ENCODE peak calls at places on chromosome 12, in seven cellular contexts. One of them, this sample, is unnamed.

GRCh38 chr12:104999347-104999685 is 13.2 kb downstream of the NOPCHAP1 start:
- DNase-seq in kidney epithelial cell: no peak
- DNase-seq in MCF 10A: no peak
- DNase-seq in lower leg skin: no peak
- DNase-seq in dorsolateral prefrontal cortex: no peak
- DNase-seq in GM13976: no peak
- DNase-seq in nephron progenitor cell: no peak
- DNase-seq in this sample: no peak

GRCh38 chr12:124713436-124714082 is 146.1 kb upstream of the NCOR2 start:
- DNase-seq in MCF 10A: no peak
- DNase-seq in GM13976: peak; percentile 79
- DNase-seq in lower leg skin: no peak
- DNase-seq in kidney epithelial cell: peak; percentile 73
- DNase-seq in dorsolateral prefrontal cortex: no peak
- DNase-seq in nephron progenitor cell: no peak
- DNase-seq in this sample: no peak

GRCh38 chr12:48104531-48104930 is 1.3 kb downstream of the SENP1 start:
- DNase-seq in kidney epithelial cell: no peak
- DNase-seq in nephron progenitor cell: no peak
- DNase-seq in MCF 10A: no peak
- DNase-seq in GM13976: no peak
- DNase-seq in lower leg skin: no peak
- DNase-seq in dorsolateral prefrontal cortex: no peak
- DNase-seq in this sample: no peak

GRCh38 chr12:13784504-13784903 is 196.9 kb downstream of the GRIN2B start:
- DNase-seq in lower leg skin: no peak
- DNase-seq in nephron progenitor cell: no peak
- DNase-seq in dorsolateral prefrontal cortex: no peak
- DNase-seq in kidney epithelial cell: no peak
- DNase-seq in GM13976: no peak
- DNase-seq in MCF 10A: no peak
- DNase-seq in this sample: no peak

GRCh38 chr12:94143444-94143843 is 4.9 kb upstream of the PLXNC1 start:
- DNase-seq in kidney epithelial cell: no peak
- DNase-seq in nephron progenitor cell: no peak
- DNase-seq in lower leg skin: no peak
- DNase-seq in dorsolateral prefrontal cortex: no peak
- DNase-seq in GM13976: no peak
- DNase-seq in MCF 10A: no peak
- DNase-seq in this sample: no peak

GRCh38 chr12:130335517-130336392 is 1.9 kb upstream of the PIWIL1 start:
- DNase-seq in kidney epithelial cell: no peak
- DNase-seq in nephron progenitor cell: peak; percentile 57
- DNase-seq in lower leg skin: no peak
- DNase-seq in GM13976: peak; percentile 65
- DNase-seq in dorsolateral prefrontal cortex: no peak
- DNase-seq in MCF 10A: peak; percentile 60
- DNase-seq in this sample: peak; percentile 29

GRCh38 chr12:12088761-12089160 is 18.0 kb downstream of the BCL2L14 start:
- DNase-seq in kidney epithelial cell: no peak
- DNase-seq in nephron progenitor cell: no peak
- DNase-seq in MCF 10A: no peak
- DNase-seq in dorsolateral prefrontal cortex: no peak
- DNase-seq in GM13976: no peak
- DNase-seq in lower leg skin: no peak
- DNase-seq in this sample: no peak

GRCh38 chr12:12008232-12008850 is 62.4 kb upstream of the BCL2L14 start:
- DNase-seq in GM13976: no peak
- DNase-seq in MCF 10A: no peak
- DNase-seq in lower leg skin: no peak
- DNase-seq in dorsolateral prefrontal cortex: no peak
- DNase-seq in nephron progenitor cell: no peak
- DNase-seq in kidney epithelial cell: no peak
- DNase-seq in this sample: no peak

GRCh38 chr12:96988919-96989318 is 81.9 kb downstream of the NEDD1 start:
- DNase-seq in dorsolateral prefrontal cortex: no peak
- DNase-seq in lower leg skin: no peak
- DNase-seq in GM13976: no peak
- DNase-seq in kidney epithelial cell: no peak
- DNase-seq in MCF 10A: no peak
- DNase-seq in nephron progenitor cell: no peak
- DNase-seq in this sample: no peak

GRCh38 chr12:84270470-84271140 is 642.0 kb downstream of the SLC6A15 start:
- DNase-seq in kidney epithelial cell: no peak
- DNase-seq in dorsolateral prefrontal cortex: no peak
- DNase-seq in nephron progenitor cell: no peak
- DNase-seq in MCF 10A: peak; percentile 6
- DNase-seq in GM13976: no peak
- DNase-seq in lower leg skin: no peak
- DNase-seq in this sample: no peak

GRCh38 chr12:94722664-94723063 is 72.3 kb upstream of the TMCC3 start:
- DNase-seq in nephron progenitor cell: no peak
- DNase-seq in lower leg skin: no peak
- DNase-seq in MCF 10A: no peak
- DNase-seq in dorsolateral prefrontal cortex: no peak
- DNase-seq in kidney epithelial cell: no peak
- DNase-seq in GM13976: no peak
- DNase-seq in this sample: no peak

GRCh38 chr12:50839032-50839431 is 3.7 kb upstream of the TMPRSS12 start:
- DNase-seq in kidney epithelial cell: no peak
- DNase-seq in MCF 10A: no peak
- DNase-seq in GM13976: no peak
- DNase-seq in lower leg skin: no peak
- DNase-seq in nephron progenitor cell: no peak
- DNase-seq in dorsolateral prefrontal cortex: no peak
- DNase-seq in this sample: no peak

GRCh38 chr12:52199294-52199920 is 7.6 kb upstream of the KRT80 start:
- DNase-seq in MCF 10A: no peak
- DNase-seq in GM13976: no peak
- DNase-seq in kidney epithelial cell: no peak
- DNase-seq in lower leg skin: no peak
- DNase-seq in nephron progenitor cell: no peak
- DNase-seq in dorsolateral prefrontal cortex: no peak
- DNase-seq in this sample: no peak

GRCh38 chr12:101634724-101635123 is 40.0 kb downstream of the MYBPC1 start:
- DNase-seq in GM13976: peak; percentile 64
- DNase-seq in kidney epithelial cell: no peak
- DNase-seq in nephron progenitor cell: no peak
- DNase-seq in dorsolateral prefrontal cortex: no peak
- DNase-seq in lower leg skin: no peak
- DNase-seq in MCF 10A: no peak
- DNase-seq in this sample: no peak

GRCh38 chr12:90398437-90398836 is 556.5 kb downstream of the CCER1 start:
- DNase-seq in GM13976: no peak
- DNase-seq in dorsolateral prefrontal cortex: no peak
- DNase-seq in kidney epithelial cell: no peak
- DNase-seq in MCF 10A: no peak
- DNase-seq in nephron progenitor cell: no peak
- DNase-seq in lower leg skin: no peak
- DNase-seq in this sample: no peak

GRCh38 chr12:33813536-33813935 is 208.8 kb upstream of the ALG10 start:
- DNase-seq in nephron progenitor cell: no peak
- DNase-seq in dorsolateral prefrontal cortex: no peak
- DNase-seq in kidney epithelial cell: no peak
- DNase-seq in lower leg skin: no peak
- DNase-seq in GM13976: no peak
- DNase-seq in MCF 10A: no peak
- DNase-seq in this sample: no peak

GRCh38 chr12:88993655-88994054 is 358.6 kb downstream of the DUSP6 start:
- DNase-seq in MCF 10A: peak; percentile 62
- DNase-seq in GM13976: peak; percentile 3
- DNase-seq in kidney epithelial cell: peak; percentile 16
- DNase-seq in lower leg skin: no peak
- DNase-seq in dorsolateral prefrontal cortex: no peak
- DNase-seq in nephron progenitor cell: no peak
- DNase-seq in this sample: no peak

GRCh38 chr12:113186033-113186365 is 478 bp downstream of the RITA1 start:
- DNase-seq in lower leg skin: no peak
- DNase-seq in GM13976: no peak
- DNase-seq in kidney epithelial cell: no peak
- DNase-seq in MCF 10A: no peak
- DNase-seq in nephron progenitor cell: no peak
- DNase-seq in dorsolateral prefrontal cortex: no peak
- DNase-seq in this sample: no peak

GRCh38 chr12:75478395-75478794 is 2.2 kb upstream of the GLIPR1 start:
- DNase-seq in GM13976: peak; percentile 28
- DNase-seq in dorsolateral prefrontal cortex: no peak
- DNase-seq in nephron progenitor cell: no peak
- DNase-seq in lower leg skin: no peak
- DNase-seq in MCF 10A: no peak
- DNase-seq in kidney epithelial cell: no peak
- DNase-seq in this sample: no peak

GRCh38 chr12:57160021-57160420 is 12.6 kb upstream of the LRP1-AS start:
- DNase-seq in lower leg skin: no peak
- DNase-seq in kidney epithelial cell: no peak
- DNase-seq in nephron progenitor cell: no peak
- DNase-seq in MCF 10A: no peak
- DNase-seq in GM13976: no peak
- DNase-seq in dorsolateral prefrontal cortex: no peak
- DNase-seq in this sample: no peak

GRCh38 chr12:121001060-121001459 is 15.2 kb downstream of the C12orf43 start:
- DNase-seq in nephron progenitor cell: no peak
- DNase-seq in dorsolateral prefrontal cortex: no peak
- DNase-seq in lower leg skin: no peak
- DNase-seq in kidney epithelial cell: no peak
- DNase-seq in GM13976: no peak
- DNase-seq in MCF 10A: no peak
- DNase-seq in this sample: no peak

GRCh38 chr12:45435945-45436710 is 220.2 kb downstream of the ANO6 start:
- DNase-seq in kidney epithelial cell: no peak
- DNase-seq in nephron progenitor cell: no peak
- DNase-seq in dorsolateral prefrontal cortex: no peak
- DNase-seq in lower leg skin: no peak
- DNase-seq in MCF 10A: no peak
- DNase-seq in GM13976: no peak
- DNase-seq in this sample: no peak

GRCh38 chr12:55092579-55092978 is 33.6 kb upstream of the OR9K2 start:
- DNase-seq in lower leg skin: no peak
- DNase-seq in MCF 10A: no peak
- DNase-seq in kidney epithelial cell: no peak
- DNase-seq in nephron progenitor cell: no peak
- DNase-seq in dorsolateral prefrontal cortex: no peak
- DNase-seq in GM13976: no peak
- DNase-seq in this sample: no peak
- TF ChIP-seq CTCF in lower leg skin: no peak
- TF ChIP-seq CTCF in MCF 10A: peak; percentile 14
- TF ChIP-seq CTCF in kidney epithelial cell: no peak
- TF ChIP-seq CTCF in nephron progenitor cell: no peak
- TF ChIP-seq CTCF in dorsolateral prefrontal cortex: no peak
- TF ChIP-seq CTCF in GM13976: no peak
- TF ChIP-seq CTCF in this sample: peak; percentile 77

GRCh38 chr12:26091837-26092236 is 33.0 kb downstream of the BHLHE41 start:
- DNase-seq in kidney epithelial cell: no peak
- DNase-seq in MCF 10A: no peak
- DNase-seq in dorsolateral prefrontal cortex: peak; percentile 47
- DNase-seq in nephron progenitor cell: no peak
- DNase-seq in GM13976: no peak
- DNase-seq in lower leg skin: no peak
- DNase-seq in this sample: peak; percentile 14
- TF ChIP-seq CTCF in kidney epithelial cell: peak; percentile 25
- TF ChIP-seq CTCF in MCF 10A: no peak
- TF ChIP-seq CTCF in dorsolateral prefrontal cortex: peak; percentile 68
- TF ChIP-seq CTCF in nephron progenitor cell: peak; percentile 17
- TF ChIP-seq CTCF in GM13976: no peak
- TF ChIP-seq CTCF in lower leg skin: no peak
- TF ChIP-seq CTCF in this sample: no peak

GRCh38 chr12:25121110-25121509 is 73.8 kb downstream of the DNAI7 start:
- DNase-seq in dorsolateral prefrontal cortex: no peak
- DNase-seq in lower leg skin: no peak
- DNase-seq in MCF 10A: no peak
- DNase-seq in GM13976: no peak
- DNase-seq in kidney epithelial cell: no peak
- DNase-seq in nephron progenitor cell: no peak
- DNase-seq in this sample: no peak

GRCh38 chr12:25115677-25116076 is 79.3 kb downstream of the DNAI7 start:
- DNase-seq in GM13976: no peak
- DNase-seq in kidney epithelial cell: no peak
- DNase-seq in MCF 10A: no peak
- DNase-seq in lower leg skin: no peak
- DNase-seq in dorsolateral prefrontal cortex: no peak
- DNase-seq in nephron progenitor cell: no peak
- DNase-seq in this sample: no peak

GRCh38 chr12:25123126-25123525 is 71.8 kb downstream of the DNAI7 start:
- DNase-seq in dorsolateral prefrontal cortex: no peak
- DNase-seq in GM13976: no peak
- DNase-seq in kidney epithelial cell: no peak
- DNase-seq in MCF 10A: no peak
- DNase-seq in nephron progenitor cell: no peak
- DNase-seq in lower leg skin: no peak
- DNase-seq in this sample: no peak

GRCh38 chr12:25121916-25122315 is 73.0 kb downstream of the DNAI7 start:
- DNase-seq in MCF 10A: no peak
- DNase-seq in dorsolateral prefrontal cortex: no peak
- DNase-seq in GM13976: no peak
- DNase-seq in lower leg skin: no peak
- DNase-seq in nephron progenitor cell: no peak
- DNase-seq in kidney epithelial cell: no peak
- DNase-seq in this sample: no peak

DNA sequence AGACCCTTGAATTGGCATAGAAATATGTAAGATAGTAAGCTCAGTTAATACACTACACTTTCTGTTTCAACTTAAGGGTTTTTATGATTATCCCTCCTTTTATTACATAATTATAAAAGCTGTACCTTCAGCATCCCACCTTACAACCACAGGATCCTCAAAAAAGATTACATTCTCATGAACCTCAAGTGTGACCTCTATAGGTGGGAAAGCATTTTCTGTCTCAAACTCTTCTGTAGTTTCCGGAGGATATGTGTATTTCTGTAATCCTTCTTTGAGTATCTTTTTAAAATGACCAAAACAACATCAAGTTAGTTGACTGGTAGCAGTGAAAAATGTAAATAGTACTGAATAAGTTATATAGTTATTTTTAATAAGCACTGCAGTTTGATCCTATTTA is 75.9 kb downstream of the DNAI7 start:
- DNase-seq in GM13976: peak; percentile 48
- DNase-seq in dorsolateral prefrontal cortex: no peak
- DNase-seq in kidney epithelial cell: no peak
- DNase-seq in nephron progenitor cell: no peak
- DNase-seq in lower leg skin: no peak
- DNase-seq in MCF 10A: peak; percentile 4
- DNase-seq in this sample: no peak
- TF ChIP-seq CTCF in GM13976: no peak
- TF ChIP-seq CTCF in dorsolateral prefrontal cortex: no peak
- TF ChIP-seq CTCF in kidney epithelial cell: no peak
- TF ChIP-seq CTCF in nephron progenitor cell: peak; percentile 15
- TF ChIP-seq CTCF in lower leg skin: no peak
- TF ChIP-seq CTCF in MCF 10A: peak; percentile 13
- TF ChIP-seq CTCF in this sample: peak; percentile 16

GRCh38 chr12:4104722-4105244 is 168.8 kb upstream of the CCND2 start:
- DNase-seq in nephron progenitor cell: no peak
- DNase-seq in MCF 10A: no peak
- DNase-seq in dorsolateral prefrontal cortex: no peak
- DNase-seq in kidney epithelial cell: no peak
- DNase-seq in lower leg skin: no peak
- DNase-seq in GM13976: no peak
- DNase-seq in this sample: no peak

DNA sequence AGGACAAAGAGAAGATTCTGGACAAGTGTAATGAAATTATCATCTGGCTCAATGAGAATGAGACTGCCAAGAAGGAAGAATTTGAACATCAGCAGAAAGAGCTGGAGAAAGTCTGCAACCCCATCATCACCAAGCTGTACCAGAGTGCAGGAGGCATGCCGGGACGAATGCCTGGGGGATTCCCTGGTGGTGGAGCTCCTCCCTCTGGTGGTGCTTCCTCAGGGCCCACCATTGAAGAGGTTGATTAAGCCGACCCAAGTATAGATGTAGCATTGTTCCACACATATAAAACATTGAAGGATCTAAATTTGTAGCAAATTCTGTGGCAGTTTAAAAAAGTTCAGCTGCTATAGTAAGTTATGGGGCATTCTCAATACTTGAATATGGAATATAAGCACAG is 174.3 kb upstream of the CCND2 start:
- DNase-seq in nephron progenitor cell: no peak
- DNase-seq in lower leg skin: no peak
- DNase-seq in kidney epithelial cell: no peak
- DNase-seq in dorsolateral prefrontal cortex: no peak
- DNase-seq in MCF 10A: no peak
- DNase-seq in GM13976: no peak
- DNase-seq in this sample: no peak
- TF ChIP-seq CTCF in nephron progenitor cell: no peak
- TF ChIP-seq CTCF in lower leg skin: no peak
- TF ChIP-seq CTCF in kidney epithelial cell: no peak
- TF ChIP-seq CTCF in dorsolateral prefrontal cortex: no peak
- TF ChIP-seq CTCF in MCF 10A: no peak
- TF ChIP-seq CTCF in GM13976: no peak
- TF ChIP-seq CTCF in this sample: no peak